ENCODE peak calls at places on chromosomes 11 and 22, in four cellular contexts. U, C, G and I are unnamed samples.
A peak's percentile ranks its signal among the peaks of the same experiment; 100 is the strongest.

GRCh38 chr11:47376183-47376542 is 2.2 kb downstream of the SPI1 start:
- DNase-seq in G (no peak), U (peak; percentile 32), C (no peak), I (no peak)

GRCh38 chr22:37559901-37560681 is at the start of gene CDC42EP1:
- DNase-seq in C (peak; percentile 86), G (no peak), U (no peak), I (no peak)

GRCh38 chr11:74276581-74276980 is 34.9 kb downstream of the P4HA3 start:
- DNase-seq in C (no peak), U (no peak), G (no peak), I (no peak)

GRCh38 chr11:96112192-96113099 is 188.5 kb upstream of the MTMR2 start:
- DNase-seq in C (no peak), G (peak; percentile 58), U (no peak), I (peak; percentile 16)

GRCh38 chr11:62830904-62831519 is 839 bp downstream of the STX5 start:
- DNase-seq in G (no peak), C (peak; percentile 42), U (no peak), I (no peak)

GRCh38 chr22:48695251-48695650 is 1132.4 kb downstream of the BRD1 start:
- DNase-seq in C (no peak), G (no peak), U (no peak), I (no peak)

GRCh38 chr11:64339754-64340408 is at the start of gene CCDC88B:
- DNase-seq in G (no peak), C (no peak), U (peak; percentile 96), I (peak; percentile 86)

GRCh38 chr22:41332217-41332616 is 30.9 kb downstream of the ZC3H7B start:
- DNase-seq in G (no peak), C (no peak), U (no peak), I (no peak)

GRCh38 chr22:29706493-29706892 is 13.3 kb upstream of the CABP7 start:
- DNase-seq in U (no peak), G (no peak), C (no peak), I (no peak)

GRCh38 chr22:36365020-36365411 is 22.8 kb downstream of the MYH9 start:
- DNase-seq in G (no peak), U (no peak), C (peak; percentile 49), I (peak; percentile 60)

GRCh38 chr11:123308077-123308476 is 113.0 kb upstream of the CLMP start:
- DNase-seq in U (no peak), G (peak; percentile 19), C (no peak), I (no peak)

GRCh38 chr11:90447651-90448050 is 224.8 kb upstream of the CHORDC1 start:
- DNase-seq in G (no peak), C (no peak), U (no peak), I (no peak)

GRCh38 chr22:49930596-49931412 is 12.4 kb downstream of the CRELD2 start:
- DNase-seq in U (peak; percentile 91), G (peak; percentile 78), C (no peak), I (no peak)

GRCh38 chr11:11604340-11604992 is 17.3 kb downstream of the GALNT18 start:
- DNase-seq in G (no peak), C (no peak), U (no peak), I (no peak)

GRCh38 chr11:124934862-124935547 is 842 bp downstream of the HEPACAM start:
- DNase-seq in U (no peak), C (no peak), G (no peak), I (no peak)

GRCh38 chr11:8327761-8328192 is 64.1 kb upstream of the LMO1 start:
- DNase-seq in U (no peak), G (peak; percentile 73), C (no peak), I (peak; percentile 62)

GRCh38 chr22:20569059-20570058 is 61.9 kb downstream of the MED15 start:
- DNase-seq in C (no peak), G (peak; percentile 33), U (peak; percentile 92), I (no peak)

GRCh38 chr11:8356731-8357504 is 93.2 kb upstream of the LMO1 start:
- DNase-seq in U (no peak), C (no peak), G (no peak), I (no peak)

GRCh38 chr11:2582436-2582931 is 117.3 kb downstream of the KCNQ1OT1 start:
- DNase-seq in C (no peak), U (no peak), G (no peak), I (no peak)

GRCh38 chr11:128692750-128693578 is 908 bp upstream of the FLI1 start:
- DNase-seq in G (no peak), C (no peak), U (no peak), I (peak; percentile 49)

GRCh38 chr11:65576232-65576866 is 496 bp downstream of the EHBP1L1 start:
- DNase-seq in G (no peak), C (no peak), U (no peak), I (no peak)

GRCh38 chr11:12744831-12745502 is 70.7 kb downstream of the TEAD1 start:
- DNase-seq in C (no peak), U (no peak), G (no peak), I (no peak)

GRCh38 chr11:82874646-82875523 is 25.3 kb downstream of the PRCP start:
- DNase-seq in U (no peak), G (no peak), C (no peak), I (no peak)

GRCh38 chr11:8584511-8584910 is 9.5 kb downstream of the STK33 start:
- DNase-seq in G (no peak), C (no peak), U (no peak), I (no peak)

GRCh38 chr11:19669511-19669910 is 43.1 kb upstream of the NAV2 start:
- DNase-seq in C (no peak), G (no peak), U (no peak), I (no peak)

GRCh38 chr11:19666951-19667350 is 45.7 kb upstream of the NAV2 start:
- DNase-seq in U (no peak), C (no peak), G (no peak), I (no peak)

GRCh38 chr11:19660076-19660475 is 52.6 kb upstream of the NAV2 start:
- DNase-seq in G (peak; percentile 61), U (no peak), C (peak; percentile 47), I (peak; percentile 40)

GRCh38 chr11:19661827-19662226 is 50.8 kb upstream of the NAV2 start:
- DNase-seq in G (no peak), C (no peak), U (no peak), I (no peak)

GRCh38 chr11:19664896-19665548 is 47.6 kb upstream of the NAV2 start:
- DNase-seq in G (no peak), C (no peak), U (no peak), I (no peak)
- TF ChIP-seq SPI1 in G (no peak), C (no peak), U (no peak), I (no peak)

DNA sequence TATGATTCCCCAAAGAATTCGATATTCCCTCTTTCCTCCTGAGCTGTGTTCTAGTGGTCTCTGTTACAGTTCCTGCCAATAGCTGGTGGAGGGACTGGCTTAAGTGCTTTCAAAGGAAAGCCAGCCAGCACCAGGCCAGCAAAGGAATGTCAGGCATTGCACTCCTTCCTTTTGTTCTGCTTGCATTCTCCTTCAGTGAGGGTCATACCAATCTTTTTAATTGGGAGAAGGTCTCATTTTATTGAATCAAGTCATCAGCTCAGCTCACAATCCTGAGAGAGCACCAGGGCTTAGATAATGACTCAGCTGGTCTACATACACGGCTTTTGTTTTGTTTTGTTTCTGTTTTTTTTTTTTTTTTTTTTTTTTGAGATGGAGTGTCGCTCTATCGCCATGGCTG is 222.9 kb downstream of the NAV2 start:
- DNase-seq in G (no peak), C (no peak), U (no peak), I (no peak)
- TF ChIP-seq SPI1 in G (no peak), C (no peak), U (no peak), I (no peak)

DNA sequence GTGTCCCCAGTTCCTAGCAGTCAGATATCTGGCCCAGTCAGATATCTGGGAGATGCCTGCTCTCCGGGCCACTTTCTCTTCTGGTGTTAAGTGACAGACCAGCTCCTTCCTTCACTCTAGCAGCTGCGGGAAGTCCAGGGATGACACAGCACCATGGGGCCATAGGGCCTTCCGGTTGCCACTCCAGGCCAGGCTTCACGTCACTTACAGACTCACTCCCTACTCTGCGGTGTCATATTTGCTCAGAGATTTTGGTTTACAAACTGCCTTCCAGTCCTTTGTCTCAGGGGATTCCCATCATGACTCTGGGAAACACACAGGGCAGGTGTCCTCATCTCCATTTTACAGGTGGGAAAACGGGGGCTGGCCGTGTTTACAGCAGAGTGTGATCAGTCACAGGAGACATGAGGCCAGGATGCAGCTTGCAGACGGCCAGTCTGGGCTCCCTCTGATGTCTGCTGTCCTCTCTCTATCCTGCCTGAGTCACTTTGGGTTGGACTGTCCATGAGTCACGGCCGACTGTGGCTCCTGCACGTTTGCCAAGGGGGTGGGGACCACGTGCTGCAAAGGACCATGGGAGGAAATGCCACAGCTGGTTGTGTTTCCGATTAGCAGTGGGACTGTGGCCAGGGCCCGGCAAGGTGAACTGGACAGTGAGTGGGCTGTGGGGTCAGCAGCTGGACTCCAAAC is 8.2 kb upstream of the TBC1D22A start:
- DNase-seq in C (peak; percentile 62), U (peak; percentile 73), G (no peak), I (no peak)
- TF ChIP-seq SPI1 in C (no peak), U (no peak), G (no peak), I (no peak)

GRCh38 chr11:16469968-16470367 is 113.6 kb upstream of the SOX6 start:
- DNase-seq in U (no peak), C (no peak), G (no peak), I (no peak)
- TF ChIP-seq SPI1 in U (no peak), C (no peak), G (no peak), I (no peak)

GRCh38 chr22:31279821-31280496 is 12.3 kb downstream of the PIK3IP1 start:
- DNase-seq in C (no peak), U (no peak), G (no peak), I (no peak)

GRCh38 chr22:31279327-31279669 is 13.0 kb downstream of the PIK3IP1 start:
- DNase-seq in C (no peak), U (no peak), G (no peak), I (no peak)

GRCh38 chr22:31282748-31283468 is 9.4 kb downstream of the PIK3IP1 start:
- DNase-seq in U (no peak), G (no peak), C (no peak), I (no peak)

GRCh38 chr22:31284241-31284745 is 8.0 kb downstream of the PIK3IP1 start:
- DNase-seq in U (no peak), G (no peak), C (no peak), I (no peak)

DNA sequence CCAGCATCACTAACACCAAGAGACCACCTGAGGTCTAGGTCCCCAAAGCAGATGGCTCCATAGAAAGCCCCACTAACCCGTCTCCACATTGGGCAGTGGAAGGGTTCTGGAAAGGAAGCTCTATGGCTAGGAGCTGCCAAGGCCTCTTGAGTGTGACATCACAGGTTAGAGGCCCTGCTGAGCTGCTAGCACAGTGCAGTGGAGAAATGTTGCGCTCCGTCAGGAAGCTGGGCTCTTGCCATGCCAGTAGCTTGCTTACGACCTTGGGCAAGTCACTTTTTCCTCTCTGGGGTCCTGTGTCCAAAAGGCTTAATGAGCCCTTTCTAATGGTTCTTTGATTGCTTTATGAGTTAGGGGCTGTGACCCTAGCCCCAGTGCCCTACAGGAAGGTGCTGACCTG is 10.6 kb downstream of the PIK3IP1 start:
- DNase-seq in C (no peak), U (no peak), G (no peak), I (no peak)
- TF ChIP-seq SPI1 in C (no peak), U (no peak), G (no peak), I (no peak)

DNA sequence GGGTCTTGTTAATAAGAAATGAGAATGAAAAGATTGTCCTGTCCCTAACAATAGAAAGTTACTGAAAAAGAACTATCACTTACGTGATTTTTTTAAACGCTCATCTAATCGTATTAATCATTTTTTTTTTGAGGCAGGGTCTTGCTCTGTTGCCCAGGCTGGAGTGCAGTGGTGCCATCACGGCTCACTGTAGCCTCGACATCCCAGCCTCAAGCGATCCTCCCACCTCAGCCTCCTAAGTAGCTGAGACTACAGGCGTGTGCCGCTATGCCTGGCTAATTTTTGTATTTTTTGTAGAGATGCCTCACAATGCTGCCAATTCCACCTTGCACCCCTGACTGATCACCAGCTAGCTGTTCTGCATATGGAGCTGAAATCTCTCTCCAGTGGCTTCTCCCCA is 15.7 kb downstream of the PDGFB start:
- DNase-seq in C (no peak), G (no peak), U (no peak), I (no peak)
- TF ChIP-seq SPI1 in C (no peak), G (no peak), U (no peak), I (no peak)